ENCODE peak calls at places on chromosomes 3 and 15, in four cellular contexts. Y is iris pigment epithelial cell; M is activated gamma-delta T cell treated with anti-CD3 and anti-CD28 coated beads, Interleukin-2, amount 50 U/mL, for 16 hours; B is ELF-1. A is an unnamed sample.

GRCh38 chr3:48553886-48554845 is 2.4 kb downstream of the PFKFB4 start:
- DNase-seq in Y (no peak), M (no peak), B (peak), A (peak)

GRCh38 chr3:9820944-9821343 is 10.9 kb downstream of the TTLL3 start:
- DNase-seq in M (no peak), B (peak), Y (peak), A (peak)

GRCh38 chr3:172550347-172550943 is 27.2 kb upstream of the TNFSF10 start:
- DNase-seq in M (peak), Y (peak), B (no peak), A (no peak)

GRCh38 chr15:34772312-34772711 is 17.5 kb upstream of the GJD2 start:
- DNase-seq in B (no peak), Y (no peak), M (no peak), A (no peak)

GRCh38 chr3:49165771-49166751 is at the start of gene CCDC71:
- DNase-seq in M (peak), B (peak), Y (peak), A (peak)

GRCh38 chr3:197339841-197340520 is 41.6 kb upstream of the DLG1 start:
- DNase-seq in B (peak), M (no peak), Y (peak), A (peak)

GRCh38 chr3:52299815-52300611 is 12.4 kb downstream of the GLYCTK start:
- DNase-seq in Y (peak), B (peak), M (no peak), A (peak)

GRCh38 chr3:23663661-23664186 is 142.0 kb upstream of the UBE2E1 start:
- DNase-seq in M (no peak), Y (no peak), B (no peak), A (no peak)

GRCh38 chr3:51539291-51539891 is 872 bp downstream of the RAD54L2 start:
- DNase-seq in B (peak), Y (peak), M (peak), A (peak)

GRCh38 chr15:82969353-82969752 is 16.7 kb upstream of the RAMAC start:
- DNase-seq in Y (no peak), B (no peak), M (no peak), A (no peak)

GRCh38 chr3:156808025-156808424 is 18.1 kb upstream of the LEKR1 start:
- DNase-seq in Y (no peak), M (no peak), B (no peak), A (no peak)

GRCh38 chr3:130941793-130942192 is 47.9 kb downstream of the ATP2C1 start:
- DNase-seq in B (no peak), Y (peak), M (no peak), A (no peak)

GRCh38 chr15:63398456-63398855 is 16.8 kb upstream of the CA12 start:
- DNase-seq in B (no peak), M (no peak), Y (no peak), A (no peak)

GRCh38 chr15:40932625-40933519 is 3.7 kb downstream of the DLL4 start:
- DNase-seq in Y (no peak), B (no peak), M (no peak), A (no peak)

GRCh38 chr3:52345521-52346110 is 29.5 kb downstream of the DNAH1 start:
- DNase-seq in Y (no peak), B (no peak), M (no peak), A (no peak)

GRCh38 chr15:69668963-69669362 is 216.3 kb downstream of the RPLP1 start:
- DNase-seq in Y (no peak), B (no peak), M (peak), A (no peak)

GRCh38 chr15:101108791-101109190 is 143.1 kb downstream of the CHSY1 start:
- DNase-seq in B (no peak), Y (no peak), M (no peak), A (no peak)

GRCh38 chr3:80733522-80734176 is 965.9 kb upstream of the ROBO1 start:
- DNase-seq in M (no peak), Y (peak), B (peak), A (peak)

GRCh38 chr3:28250999-28251398 is 9.6 kb downstream of the CMC1 start:
- DNase-seq in M (no peak), B (no peak), Y (no peak), A (no peak)